ENCODE peak calls at places on chromosome 16, in eight cellular contexts. F is heart left ventricle, K is omental fat pad, E is mucosa of descending colon, L is adrenal gland, W is hepatocyte, S is thoracic aorta, R is epithelial cell of esophagus. B is an unnamed sample.

GRCh38 chr16:50469744-50470301 is 78.4 kb upstream of the NKD1 start:
- DNase-seq in F (peak; percentile 34), K (no peak), E (no peak), L (peak; percentile 61), W (no peak), S (no peak), R (no peak), B (no peak)

GRCh38 chr16:87351320-87351698 is 32.3 kb downstream of the FBXO31 start:
- DNase-seq in F (no peak), K (no peak), E (peak; percentile 35), L (no peak), W (no peak), S (no peak), R (no peak), B (no peak)

GRCh38 chr16:31502981-31503380 is 5.2 kb downstream of the RUSF1 start:
- DNase-seq in F (no peak), K (no peak), E (no peak), L (no peak), W (no peak), S (no peak), R (no peak), B (no peak)

GRCh38 chr16:87170310-87170709 is 146.9 kb downstream of the C16orf95 start:
- DNase-seq in F (no peak), K (no peak), E (no peak), L (no peak), W (no peak), S (no peak), R (no peak), B (no peak)

GRCh38 chr16:13557476-13557875 is 362.5 kb upstream of the ERCC4 start:
- DNase-seq in F (no peak), K (no peak), E (no peak), L (no peak), W (no peak), S (no peak), R (no peak), B (no peak)

GRCh38 chr16:67537636-67538591 is 9.3 kb downstream of the RIPOR1 start:
- DNase-seq in F (peak; percentile 88), K (no peak), E (peak; percentile 83), L (peak; percentile 77), W (peak; percentile 79), S (no peak), R (no peak), B (peak; percentile 89)

GRCh38 chr16:10601444-10602401 is 21.3 kb upstream of the EMP2 start:
- DNase-seq in F (peak; percentile 42), K (no peak), E (peak; percentile 69), L (no peak), W (no peak), S (no peak), R (no peak), B (no peak)

GRCh38 chr16:47254771-47255170 is 111.0 kb upstream of the NETO2 start:
- DNase-seq in F (no peak), K (no peak), E (no peak), L (no peak), W (no peak), S (no peak), R (no peak), B (no peak)

GRCh38 chr16:24347556-24347955 is 91.4 kb downstream of the CACNG3 start:
- DNase-seq in F (no peak), K (no peak), E (no peak), L (no peak), W (no peak), S (no peak), R (no peak), B (no peak)

GRCh38 chr16:62036101-62036806 is at the start of gene CDH8:
- DNase-seq in F (no peak), K (no peak), E (no peak), L (no peak), W (peak; percentile 40), S (no peak), R (peak; percentile 35), B (peak; percentile 20)

GRCh38 chr16:31333686-31334649 is 21.0 kb upstream of the ITGAX start:
- DNase-seq in F (no peak), K (no peak), E (no peak), L (no peak), W (peak; percentile 45), S (no peak), R (peak; percentile 42), B (peak; percentile 65)

GRCh38 chr16:11310997-11311561 is 29.9 kb upstream of the PRM1 start:
- DNase-seq in F (no peak), K (no peak), E (peak; percentile 39), L (no peak), W (no peak), S (no peak), R (no peak), B (peak; percentile 70)

GRCh38 chr16:6862058-6862457 is 470.6 kb upstream of the RBFOX1 start:
- DNase-seq in F (no peak), K (no peak), E (no peak), L (no peak), W (no peak), S (no peak), R (no peak), B (no peak)

GRCh38 chr16:86408685-86409084 is 101.6 kb upstream of the FOXF1 start:
- DNase-seq in F (no peak), K (no peak), E (no peak), L (no peak), W (no peak), S (no peak), R (no peak), B (no peak)

GRCh38 chr16:55942821-55943220 is 67.6 kb upstream of the CES5A start:
- DNase-seq in F (no peak), K (no peak), E (no peak), L (no peak), W (no peak), S (no peak), R (no peak), B (no peak)

GRCh38 chr16:7233963-7234362 is 98.7 kb upstream of the RBFOX1 start:
- DNase-seq in F (no peak), K (no peak), E (no peak), L (no peak), W (no peak), S (no peak), R (no peak), B (no peak)

GRCh38 chr16:2287916-2288547 is 20.1 kb upstream of the RNPS1 start:
- DNase-seq in F (no peak), K (no peak), E (no peak), L (no peak), W (no peak), S (no peak), R (no peak), B (no peak)

GRCh38 chr16:66382171-66382965 is 15.9 kb downstream of the CDH5 start:
- DNase-seq in F (peak; percentile 60), K (no peak), E (no peak), L (no peak), W (no peak), S (no peak), R (peak; percentile 95), B (no peak)

GRCh38 chr16:9610727-9611126 is 519.3 kb downstream of the HAPSTR1 start:
- DNase-seq in F (no peak), K (no peak), E (no peak), L (no peak), W (no peak), S (no peak), R (no peak), B (no peak)

GRCh38 chr16:13829712-13830304 is 90.1 kb upstream of the ERCC4 start:
- DNase-seq in F (no peak), K (no peak), E (no peak), L (no peak), W (no peak), S (no peak), R (no peak), B (no peak)

GRCh38 chr16:56643080-56643778 is 4.8 kb downstream of the MT1A start:
- DNase-seq in F (peak; percentile 63), K (peak; percentile 68), E (peak; percentile 93), L (peak; percentile 57), W (peak; percentile 79), S (peak; percentile 60), R (peak; percentile 66), B (peak; percentile 54)

GRCh38 chr16:51465026-51465425 is 314.0 kb upstream of the SALL1 start:
- DNase-seq in F (no peak), K (no peak), E (no peak), L (no peak), W (no peak), S (no peak), R (no peak), B (no peak)

GRCh38 chr16:78396046-78396445 is 296.6 kb downstream of the WWOX start:
- DNase-seq in F (no peak), K (no peak), E (no peak), L (no peak), W (no peak), S (no peak), R (peak; percentile 1), B (no peak)
- TF ChIP-seq CTCF in F (no peak), K (no peak), E (no peak), L (no peak), W (no peak), S (no peak), R (no peak), B (no peak)

GRCh38 chr16:85238233-85238647 is 126.0 kb upstream of the CIBAR2 start:
- DNase-seq in F (peak; percentile 56), K (no peak), E (peak; percentile 73), L (peak; percentile 77), W (peak; percentile 90), S (peak; percentile 74), R (no peak), B (no peak)
- TF ChIP-seq CTCF in F (no peak), K (no peak), E (no peak), L (no peak), W (peak; percentile 30), S (peak; percentile 25), R (no peak), B (no peak)

GRCh38 chr16:74035816-74036215 is 260.8 kb upstream of the PSMD7 start:
- DNase-seq in F (no peak), K (no peak), E (no peak), L (no peak), W (peak; percentile 16), S (no peak), R (peak; percentile 4), B (peak; percentile 17)
- TF ChIP-seq CTCF in F (no peak), K (no peak), E (no peak), L (no peak), W (peak; percentile 40), S (no peak), R (no peak), B (no peak)

DNA sequence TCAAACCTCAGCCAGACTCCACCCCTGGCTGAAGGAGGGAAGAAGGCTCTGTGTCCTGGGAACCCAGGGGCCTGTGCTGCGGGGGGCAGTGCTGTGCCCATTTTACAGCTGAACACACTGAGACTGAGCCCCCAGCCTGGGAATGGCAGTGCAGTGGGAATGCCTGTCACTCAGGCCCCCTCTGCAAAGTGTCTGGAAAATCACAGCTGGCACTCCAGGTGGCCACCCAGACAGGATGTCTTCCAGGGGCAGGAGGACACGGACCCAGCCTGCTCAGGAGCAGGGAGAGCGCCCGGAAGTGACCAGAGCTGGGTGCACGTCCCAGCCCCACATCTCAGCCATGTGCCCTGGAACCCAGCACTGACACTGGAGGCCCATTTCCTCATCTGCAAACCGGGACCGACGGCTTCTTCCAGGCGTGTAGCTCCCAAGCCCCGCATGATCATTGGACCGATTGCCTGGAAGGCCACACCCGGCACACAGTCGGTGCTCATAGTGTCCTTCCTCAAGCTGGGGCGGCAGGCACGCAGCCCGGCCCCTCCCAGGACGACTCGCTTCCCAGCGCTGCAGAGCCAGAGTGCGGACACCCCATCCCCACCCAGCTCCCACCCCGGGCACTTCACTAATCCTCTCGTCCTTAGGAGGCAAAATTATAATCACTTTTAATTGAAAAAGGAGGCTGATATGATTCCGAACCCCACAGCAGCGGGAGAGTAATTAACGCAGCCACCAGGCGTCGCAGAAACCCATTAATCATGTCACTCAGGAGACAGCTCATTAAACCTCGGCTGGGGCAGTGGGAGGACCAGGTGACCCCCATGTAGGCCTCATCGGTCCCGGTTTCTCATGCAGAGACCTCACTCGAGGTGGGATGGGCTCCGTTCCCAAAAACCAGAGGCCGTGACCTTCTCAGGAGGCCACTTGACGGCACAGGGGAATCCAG is 32.9 kb downstream of the ZNF469 start:
- DNase-seq in F (no peak), K (no peak), E (no peak), L (no peak), W (no peak), S (no peak), R (no peak), B (no peak)
- TF ChIP-seq CTCF in F (no peak), K (no peak), E (no peak), L (no peak), W (no peak), S (no peak), R (no peak), B (no peak)

B was measured in GM13976.